ENCODE peak calls at places on chromosomes 7 and 10, in four cellular contexts. O, K, M and Z are unnamed samples.

GRCh38 chr10:89426230-89426868 is 12.0 kb downstream of the IFIT5 start:
- DNase-seq in O (no peak), K (peak), M (no peak), Z (peak)

GRCh38 chr10:122422266-122422980 is 32.0 kb upstream of the ARMS2 start:
- DNase-seq in O (no peak), K (no peak), M (no peak), Z (no peak)

GRCh38 chr10:3123571-3124411 is 48.8 kb downstream of the PITRM1 start:
- DNase-seq in O (no peak), K (no peak), M (no peak), Z (no peak)

GRCh38 chr10:13016413-13016812 is 14.9 kb upstream of the CCDC3 start:
- DNase-seq in O (no peak), K (no peak), M (no peak), Z (no peak)

GRCh38 chr7:22932896-22933295 is 81.0 kb downstream of the HYCC1 start:
- DNase-seq in O (no peak), K (no peak), M (no peak), Z (no peak)

GRCh38 chr10:69974551-69975155 is 78.0 kb upstream of the MACROH2A2 start:
- DNase-seq in O (no peak), K (peak), M (no peak), Z (no peak)

GRCh38 chr10:126110434-126110833 is 214.1 kb downstream of the FANK1 start:
- DNase-seq in O (no peak), K (peak), M (no peak), Z (no peak)

GRCh38 chr10:97762056-97762455 is 9.7 kb downstream of the SFRP5 start:
- DNase-seq in O (no peak), K (no peak), M (no peak), Z (no peak)

GRCh38 chr10:88928254-88928653 is 24.3 kb downstream of the ACTA2 start:
- DNase-seq in O (no peak), K (no peak), M (no peak), Z (no peak)

GRCh38 chr7:130845581-130846085 is 111.6 kb upstream of the KLF14 start:
- DNase-seq in O (no peak), K (peak), M (no peak), Z (no peak)

GRCh38 chr7:76220185-76221057 is 18.7 kb downstream of the SRRM3 start:
- DNase-seq in O (no peak), K (peak), M (peak), Z (no peak)

GRCh38 chr7:92973964-92974363 is 137.6 kb upstream of the CDK6 start:
- DNase-seq in O (no peak), K (peak), M (no peak), Z (no peak)

GRCh38 chr10:101710064-101710695 is 15.2 kb upstream of the FBXW4 start:
- DNase-seq in O (no peak), K (no peak), M (no peak), Z (no peak)

GRCh38 chr7:150727381-150727780 is 9.8 kb upstream of the GIMAP5 start:
- DNase-seq in O (no peak), K (no peak), M (no peak), Z (no peak)

GRCh38 chr7:1968397-1969111 is 264.2 kb downstream of the MAD1L1 start:
- DNase-seq in O (no peak), K (no peak), M (no peak), Z (no peak)

GRCh38 chr10:988667-989545 is 672 bp downstream of the GTPBP4 start:
- DNase-seq in O (no peak), K (peak), M (no peak), Z (no peak)